ENCODE peak calls at places on chromosomes 2 and 18, in nine cellular contexts. J is AG09309, L is BJ, R is adrenal gland, O is ovary, Q is SJCRH30, X is MM.1S, W is cardiac muscle cell, A is brain microvascular endothelial cell. F is an unnamed sample.

GRCh38 chr18:68454511-68455228 is 260.2 kb downstream of the TMX3 start:
- DNase-seq in J (no peak), L (no peak), R (no peak), O (no peak), Q (no peak), X (no peak), W (no peak), A (peak), F (no peak)

GRCh38 chr18:26503382-26503781 is 45.0 kb downstream of the KCTD1 start:
- DNase-seq in J (no peak), L (no peak), R (peak), O (no peak), Q (no peak), X (no peak), W (no peak), A (no peak), F (no peak)

GRCh38 chr2:67982956-67983355 is 79.8 kb downstream of the C1D start:
- DNase-seq in J (no peak), L (no peak), R (no peak), O (no peak), Q (no peak), X (no peak), W (no peak), A (no peak), F (no peak)

GRCh38 chr2:29155578-29155977 is 40.4 kb downstream of the CLIP4 start:
- DNase-seq in J (no peak), L (no peak), R (no peak), O (no peak), Q (no peak), X (no peak), W (peak), A (peak), F (no peak)

GRCh38 chr2:188971316-188971930 is 2.8 kb upstream of the COL3A1 start:
- DNase-seq in J (no peak), L (no peak), R (no peak), O (no peak), Q (peak), X (no peak), W (no peak), A (no peak), F (no peak)

GRCh38 chr2:65901809-65902208 is 469.4 kb upstream of the SPRED2 start:
- DNase-seq in J (no peak), L (no peak), R (peak), O (no peak), Q (no peak), X (no peak), W (no peak), A (no peak), F (no peak)

GRCh38 chr2:37355735-37356134 is 11.3 kb downstream of the QPCT start:
- DNase-seq in J (no peak), L (no peak), R (no peak), O (no peak), Q (no peak), X (peak), W (no peak), A (no peak), F (no peak)

GRCh38 chr2:205811387-205811786 is 129.1 kb downstream of the NRP2 start:
- DNase-seq in J (no peak), L (no peak), R (no peak), O (no peak), Q (no peak), X (no peak), W (no peak), A (no peak), F (no peak)

GRCh38 chr2:15152382-15152781 is 408.8 kb downstream of the NBAS start:
- DNase-seq in J (no peak), L (no peak), R (no peak), O (no peak), Q (no peak), X (no peak), W (no peak), A (no peak), F (no peak)

GRCh38 chr2:69796199-69796598 is 33.3 kb upstream of the GMCL1 start:
- DNase-seq in J (no peak), L (no peak), R (no peak), O (no peak), Q (no peak), X (no peak), W (no peak), A (no peak), F (no peak)

GRCh38 chr2:139217641-139218040 is 437.5 kb upstream of the NXPH2 start:
- DNase-seq in J (no peak), L (no peak), R (no peak), O (no peak), Q (peak), X (no peak), W (no peak), A (no peak), F (no peak)

GRCh38 chr2:240963065-240963375 is 35.4 kb upstream of the SNED1 start:
- DNase-seq in J (no peak), L (no peak), R (no peak), O (no peak), Q (no peak), X (no peak), W (no peak), A (no peak), F (peak)

GRCh38 chr2:23900927-23901322 is 26.0 kb downstream of the ATAD2B start:
- DNase-seq in J (peak), L (peak), R (peak), O (peak), Q (no peak), X (no peak), W (no peak), A (peak), F (no peak)

GRCh38 chr2:150142561-150142960 is 344.9 kb downstream of the RND3 start:
- DNase-seq in J (no peak), L (no peak), R (no peak), O (no peak), Q (no peak), X (no peak), W (no peak), A (no peak), F (no peak)

GRCh38 chr2:207091175-207091574 is 74.6 kb downstream of the KLF7 start:
- DNase-seq in J (no peak), L (no peak), R (no peak), O (no peak), Q (no peak), X (no peak), W (peak), A (no peak), F (no peak)

GRCh38 chr18:10923225-10923624 is 226.1 kb downstream of the PIEZO2 start:
- DNase-seq in J (no peak), L (no peak), R (no peak), O (no peak), Q (no peak), X (no peak), W (no peak), A (no peak), F (no peak)

GRCh38 chr2:71500426-71501079 is 47.2 kb downstream of the DYSF start:
- DNase-seq in J (no peak), L (no peak), R (peak), O (no peak), Q (no peak), X (no peak), W (no peak), A (no peak), F (peak)

GRCh38 chr2:191499050-191499449 is 178.9 kb upstream of the NABP1 start:
- DNase-seq in J (no peak), L (no peak), R (no peak), O (no peak), Q (no peak), X (no peak), W (no peak), A (no peak), F (no peak)

GRCh38 chr18:48493856-48494255 is 45.0 kb upstream of the CTIF start:
- DNase-seq in J (no peak), L (no peak), R (no peak), O (no peak), Q (no peak), X (no peak), W (no peak), A (no peak), F (no peak)

GRCh38 chr2:112627060-112628040 is 18.4 kb upstream of the SLC20A1 start:
- DNase-seq in J (peak), L (peak), R (peak), O (no peak), Q (no peak), X (no peak), W (no peak), A (peak), F (peak)

GRCh38 chr18:7358989-7359726 is 128.3 kb downstream of the LRRC30 start:
- DNase-seq in J (no peak), L (no peak), R (no peak), O (no peak), Q (no peak), X (no peak), W (peak), A (no peak), F (peak)

GRCh38 chr18:79681484-79682387 is 2.1 kb downstream of the CTDP1 start:
- DNase-seq in J (no peak), L (no peak), R (no peak), O (no peak), Q (no peak), X (no peak), W (no peak), A (no peak), F (no peak)

GRCh38 chr2:65057391-65058052 is 1.3 kb downstream of the CEP68 start:
- DNase-seq in J (no peak), L (no peak), R (no peak), O (no peak), Q (no peak), X (no peak), W (no peak), A (no peak), F (no peak)

GRCh38 chr2:50769416-50769815 is 262.5 kb downstream of the NRXN1 start:
- DNase-seq in J (no peak), L (no peak), R (peak), O (no peak), Q (no peak), X (no peak), W (no peak), A (no peak), F (no peak)

GRCh38 chr2:235026137-235026536 is 74.3 kb downstream of the SH3BP4 start:
- DNase-seq in J (peak), L (peak), R (peak), O (peak), Q (no peak), X (no peak), W (no peak), A (peak), F (no peak)

GRCh38 chr2:190563109-190563508 is 28.6 kb upstream of the NEMP2 start:
- DNase-seq in J (no peak), L (no peak), R (no peak), O (no peak), Q (no peak), X (no peak), W (no peak), A (no peak), F (no peak)

GRCh38 chr2:149205143-149205542 is 125.2 kb upstream of the LYPD6 start:
- DNase-seq in J (no peak), L (no peak), R (no peak), O (no peak), Q (peak), X (no peak), W (no peak), A (no peak), F (no peak)

GRCh38 chr2:98902209-98903063 is 33.6 kb downstream of the CRACDL start:
- DNase-seq in J (no peak), L (no peak), R (peak), O (no peak), Q (no peak), X (no peak), W (no peak), A (no peak), F (no peak)

GRCh38 chr2:24824966-24825882 is 32.0 kb downstream of the CENPO start:
- DNase-seq in J (no peak), L (no peak), R (peak), O (no peak), Q (no peak), X (no peak), W (no peak), A (no peak), F (no peak)

GRCh38 chr2:102122115-102122514 is 20.4 kb upstream of the IL1R1 start:
- DNase-seq in J (peak), L (peak), R (no peak), O (no peak), Q (no peak), X (no peak), W (no peak), A (peak), F (no peak)

GRCh38 chr2:158815650-158816049 is 20.5 kb downstream of the DAPL1 start:
- DNase-seq in J (no peak), L (no peak), R (no peak), O (no peak), Q (no peak), X (no peak), W (no peak), A (no peak), F (no peak)

GRCh38 chr2:162524849-162525248 is 180.9 kb downstream of the GCA start:
- DNase-seq in J (no peak), L (no peak), R (no peak), O (no peak), Q (no peak), X (no peak), W (no peak), A (no peak), F (no peak)
- H3K4me3 ChIP-seq in J (no peak), L (no peak), R (no peak), O (no peak), Q (no peak), X (no peak), W (no peak), A (no peak), F (no peak)

GRCh38 chr2:127695491-127696472 is 5.5 kb upstream of the SFT2D3 start:
- DNase-seq in J (no peak), L (no peak), R (peak), O (no peak), Q (no peak), X (no peak), W (peak), A (peak), F (peak)
- H3K4me3 ChIP-seq in J (peak), L (peak), R (no peak), O (peak), Q (peak), X (no peak), W (peak), A (peak), F (peak)

DNA sequence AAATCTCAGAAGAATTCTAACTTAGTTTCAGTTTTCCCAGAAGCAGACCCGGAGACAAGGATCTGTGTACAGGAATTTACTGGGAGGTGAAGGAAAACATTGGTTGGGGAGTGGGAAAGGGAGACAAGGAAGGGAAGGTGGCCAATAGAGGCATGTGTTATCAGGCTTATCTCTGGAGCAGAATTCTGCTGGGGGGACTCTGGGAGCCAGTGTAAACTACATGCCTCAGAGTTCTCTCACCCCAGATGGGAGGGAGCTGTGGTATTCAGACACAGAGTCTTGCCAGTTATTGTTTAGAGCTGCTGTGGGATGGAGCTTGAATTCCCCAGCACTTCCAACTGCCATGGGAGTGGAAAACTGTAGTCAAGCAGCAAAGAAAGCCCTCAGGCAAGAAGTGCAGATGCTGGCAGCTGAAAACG is 19.0 kb downstream of the DNPEP start:
- DNase-seq in J (peak), L (peak), R (no peak), O (no peak), Q (peak), X (no peak), W (no peak), A (peak), F (peak)
- H3K4me3 ChIP-seq in J (peak), L (no peak), R (no peak), O (no peak), Q (no peak), X (no peak), W (no peak), A (no peak), F (peak)

GRCh38 chr2:239297142-239298125 is 103.4 kb downstream of the HDAC4 start:
- DNase-seq in J (no peak), L (no peak), R (no peak), O (no peak), Q (no peak), X (no peak), W (no peak), A (no peak), F (no peak)
- H3K4me3 ChIP-seq in J (no peak), L (no peak), R (no peak), O (no peak), Q (no peak), X (no peak), W (no peak), A (no peak), F (no peak)

GRCh38 chr2:220300806-220301205 is 673.4 kb downstream of the SLC4A3 start:
- DNase-seq in J (no peak), L (no peak), R (no peak), O (no peak), Q (no peak), X (no peak), W (no peak), A (no peak), F (no peak)

GRCh38 chr2:220297093-220297492 is 669.7 kb downstream of the SLC4A3 start:
- DNase-seq in J (no peak), L (no peak), R (no peak), O (no peak), Q (no peak), X (no peak), W (no peak), A (no peak), F (no peak)

DNA sequence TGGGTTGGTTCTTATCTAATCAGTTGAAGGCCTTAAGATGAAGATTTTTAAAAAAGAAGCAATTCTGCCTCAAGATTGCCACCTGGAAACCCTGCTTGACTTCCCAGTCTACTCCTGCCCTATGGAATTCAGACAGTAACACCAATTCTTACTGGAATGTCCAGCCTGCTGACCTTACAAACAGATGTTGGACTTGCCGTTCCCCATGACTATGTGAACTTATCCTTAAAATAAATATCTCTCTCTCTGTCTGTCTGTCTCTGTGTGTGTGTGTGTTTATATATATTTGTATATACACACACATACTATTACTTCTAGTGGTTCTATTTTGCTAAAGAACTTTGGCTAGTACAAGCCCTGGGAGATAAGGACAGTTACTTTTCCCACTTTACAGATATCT is 675.3 kb downstream of the SLC4A3 start:
- DNase-seq in J (no peak), L (no peak), R (no peak), O (no peak), Q (no peak), X (no peak), W (no peak), A (no peak), F (no peak)
- H3K4me3 ChIP-seq in J (no peak), L (no peak), R (no peak), O (no peak), Q (no peak), X (no peak), W (no peak), A (no peak), F (no peak)

GRCh38 chr2:160261731-160262130 is 61.7 kb upstream of the ITGB6 start:
- DNase-seq in J (no peak), L (no peak), R (no peak), O (no peak), Q (no peak), X (no peak), W (no peak), A (no peak), F (no peak)
- H3K4me3 ChIP-seq in J (no peak), L (no peak), R (no peak), O (no peak), Q (no peak), X (no peak), W (no peak), A (no peak), F (no peak)

GRCh38 chr2:8281234-8281633 is 400.6 kb upstream of the ID2 start:
- DNase-seq in J (no peak), L (no peak), R (no peak), O (no peak), Q (no peak), X (no peak), W (no peak), A (no peak), F (no peak)

GRCh38 chr2:8285081-8285480 is 396.8 kb upstream of the ID2 start:
- DNase-seq in J (no peak), L (no peak), R (no peak), O (no peak), Q (no peak), X (no peak), W (no peak), A (no peak), F (no peak)

GRCh38 chr2:8281950-8282857 is 399.7 kb upstream of the ID2 start:
- DNase-seq in J (no peak), L (no peak), R (no peak), O (no peak), Q (no peak), X (no peak), W (no peak), A (no peak), F (no peak)

GRCh38 chr2:8285898-8286297 is 396.0 kb upstream of the ID2 start:
- DNase-seq in J (no peak), L (no peak), R (no peak), O (no peak), Q (no peak), X (no peak), W (no peak), A (no peak), F (no peak)

DNA sequence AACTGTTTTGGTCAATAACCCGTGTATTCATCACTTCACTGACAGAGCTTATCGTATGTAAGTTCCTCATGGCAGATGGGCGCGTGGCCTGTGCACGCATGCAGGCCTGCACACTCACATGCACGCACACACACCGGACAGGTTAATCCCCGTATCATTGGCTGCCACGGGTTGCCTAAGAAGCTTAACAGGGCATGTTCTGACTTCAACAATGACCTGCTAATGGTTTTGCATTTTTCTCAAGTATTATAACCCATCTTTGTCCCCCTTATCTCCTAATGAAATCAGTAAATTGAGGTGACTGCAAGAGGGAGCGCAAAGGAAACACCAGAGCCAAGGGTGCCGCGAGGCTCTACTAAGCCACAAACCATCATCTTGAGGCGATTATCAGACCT is 399.0 kb upstream of the ID2 start:
- DNase-seq in J (no peak), L (no peak), R (no peak), O (no peak), Q (no peak), X (no peak), W (no peak), A (no peak), F (no peak)
- H3K4me3 ChIP-seq in J (no peak), L (no peak), R (no peak), O (no peak), Q (no peak), X (no peak), W (no peak), A (no peak), F (no peak)

GRCh38 chr2:10385501-10385900 is 62.6 kb downstream of the ODC1 start:
- DNase-seq in J (no peak), L (no peak), R (no peak), O (no peak), Q (no peak), X (no peak), W (no peak), A (no peak), F (no peak)

GRCh38 chr2:10385933-10386773 is 62.0 kb downstream of the ODC1 start:
- DNase-seq in J (no peak), L (no peak), R (no peak), O (no peak), Q (no peak), X (no peak), W (no peak), A (peak), F (no peak)

GRCh38 chr2:10380048-10380926 is 67.8 kb downstream of the ODC1 start:
- DNase-seq in J (no peak), L (no peak), R (no peak), O (no peak), Q (no peak), X (no peak), W (no peak), A (no peak), F (no peak)

GRCh38 chr2:10384089-10384734 is 63.9 kb downstream of the ODC1 start:
- DNase-seq in J (no peak), L (no peak), R (no peak), O (no peak), Q (no peak), X (no peak), W (no peak), A (no peak), F (no peak)

GRCh38 chr2:10382313-10383061 is 65.6 kb downstream of the ODC1 start:
- DNase-seq in J (no peak), L (no peak), R (no peak), O (no peak), Q (peak), X (peak), W (no peak), A (no peak), F (no peak)
- H3K4me3 ChIP-seq in J (no peak), L (no peak), R (no peak), O (no peak), Q (no peak), X (peak), W (no peak), A (no peak), F (no peak)

GRCh38 chr2:10305715-10306114 is 3.0 kb downstream of the HPCAL1 start:
- DNase-seq in J (no peak), L (no peak), R (peak), O (no peak), Q (no peak), X (no peak), W (peak), A (no peak), F (no peak)

GRCh38 chr2:10305254-10305635 is 2.5 kb downstream of the HPCAL1 start:
- DNase-seq in J (no peak), L (no peak), R (no peak), O (no peak), Q (no peak), X (peak), W (no peak), A (no peak), F (no peak)

GRCh38 chr2:10303634-10304378 is 1.1 kb downstream of the HPCAL1 start:
- DNase-seq in J (no peak), L (no peak), R (peak), O (peak), Q (peak), X (peak), W (peak), A (no peak), F (peak)

GRCh38 chr2:10303174-10303633 is 500 bp downstream of the HPCAL1 start:
- DNase-seq in J (no peak), L (no peak), R (no peak), O (no peak), Q (peak), X (no peak), W (no peak), A (no peak), F (no peak)

GRCh38 chr2:10304458-10305253 is 2.0 kb downstream of the HPCAL1 start:
- DNase-seq in J (no peak), L (no peak), R (no peak), O (no peak), Q (no peak), X (no peak), W (no peak), A (no peak), F (no peak)
- H3K4me3 ChIP-seq in J (peak), L (peak), R (peak), O (peak), Q (peak), X (peak), W (peak), A (peak), F (peak)

F was measured in heart left ventricle.